ENCODE peak calls at places on chromosomes 11 and 22, in five cellular contexts. T is neuronal stem cell, F is mesendoderm, M is IMR-90, R is mesenchymal stem cell. C is an unnamed sample.

GRCh38 chr11:69301491-69302401 is 7.8 kb downstream of the MYEOV start:
- DNase-seq in F (peak), M (peak), R (peak), T (no peak), C (no peak)

GRCh38 chr11:122202161-122202950 is 86.3 kb upstream of the BLID start:
- DNase-seq in M (peak), R (peak), F (no peak), T (no peak), C (peak)

GRCh38 chr11:60265373-60266214 is 14.9 kb upstream of the MS4A4A start:
- DNase-seq in F (peak), T (peak), R (peak), M (peak), C (no peak)

GRCh38 chr11:77821349-77821851 is 456 bp downstream of the AAMDC start:
- DNase-seq in T (no peak), F (no peak), M (peak), R (peak), C (no peak)

GRCh38 chr11:1289211-1289935 is 20.1 kb downstream of the TOLLIP start:
- DNase-seq in F (no peak), M (no peak), T (no peak), R (no peak), C (no peak)

GRCh38 chr11:27991731-27992130 is 116.2 kb downstream of the KIF18A start:
- DNase-seq in R (peak), T (no peak), F (no peak), M (peak), C (no peak)

GRCh38 chr11:15976433-15977045 is 379.8 kb downstream of the SOX6 start:
- DNase-seq in T (no peak), F (no peak), M (peak), R (peak), C (no peak)

GRCh38 chr11:57978686-57979531 is 44.8 kb upstream of the OR9Q1 start:
- DNase-seq in R (no peak), T (no peak), M (peak), F (no peak), C (no peak)

GRCh38 chr22:40635940-40636379 is 559 bp downstream of the MRTFA start:
- DNase-seq in T (no peak), M (no peak), R (peak), F (no peak), C (peak)

GRCh38 chr11:41660585-41660984 is 201.1 kb upstream of the LRRC4C start:
- DNase-seq in F (peak), R (no peak), M (no peak), T (no peak), C (peak)

GRCh38 chr22:19463491-19464469 is 15.2 kb downstream of the UFD1 start:
- DNase-seq in T (no peak), R (peak), M (peak), F (no peak), C (no peak)

GRCh38 chr11:66546368-66546965 is at the start of gene ACTN3:
- DNase-seq in F (peak), T (peak), R (no peak), M (no peak), C (peak)

GRCh38 chr11:111696556-111696955 is 69.6 kb downstream of the PPP2R1B start:
- DNase-seq in T (no peak), R (peak), M (peak), F (no peak), C (no peak)

GRCh38 chr11:73498343-73498742 is 99.6 kb downstream of the FAM168A start:
- DNase-seq in F (no peak), T (no peak), R (no peak), M (no peak), C (no peak)
- H3K18ac ChIP-seq in F (no peak), T (peak), R (no peak), M (no peak), C (no peak)

DNA sequence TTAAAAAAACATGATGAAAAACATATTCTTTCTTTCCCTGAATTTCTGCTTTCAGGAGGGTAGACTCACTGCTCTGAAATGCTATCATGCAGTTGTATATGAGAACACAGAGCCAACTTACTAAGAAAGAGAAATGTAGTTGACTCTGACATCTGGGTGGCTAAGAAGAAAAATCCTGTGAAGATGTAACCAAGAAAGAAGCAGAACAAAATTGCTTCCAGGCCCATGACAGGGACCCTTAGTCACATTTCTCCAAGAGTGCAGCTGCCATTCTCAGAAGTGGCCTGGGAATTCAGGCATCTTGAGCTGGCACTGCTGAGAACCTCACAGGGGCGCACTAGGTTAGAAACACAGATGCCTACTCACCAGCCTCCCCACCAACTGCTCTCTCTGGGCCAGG is 73.6 kb downstream of the RPL27A start:
- DNase-seq in T (no peak), R (no peak), M (peak), F (no peak), C (no peak)
- H3K18ac ChIP-seq in T (no peak), R (no peak), M (peak), F (no peak), C (no peak)

DNA sequence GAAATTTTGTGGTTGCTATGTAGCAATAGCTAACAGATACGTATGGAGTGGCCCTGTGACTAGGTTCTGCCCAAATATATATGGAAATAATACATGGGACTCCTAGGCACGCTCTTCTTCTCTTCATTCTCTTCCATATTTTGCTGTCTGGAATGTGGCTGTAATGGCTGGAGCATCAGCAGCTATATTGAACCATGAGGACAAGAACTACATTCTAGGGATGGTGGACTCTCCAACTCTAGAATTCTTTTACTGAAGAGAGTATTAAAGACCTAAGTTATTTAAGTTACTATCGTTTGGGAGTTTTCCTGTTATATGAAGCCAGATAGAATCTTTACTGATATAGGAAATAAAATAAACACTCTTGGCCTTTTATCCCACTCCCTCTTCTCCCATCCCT is 7.5 kb upstream of the NELL1 start:
- DNase-seq in F (no peak), R (no peak), T (no peak), M (no peak), C (no peak)
- H3K18ac ChIP-seq in F (no peak), R (no peak), T (no peak), M (no peak), C (no peak)

GRCh38 chr11:86067230-86068137 is 1.4 kb downstream of the PICALM start:
- DNase-seq in T (no peak), F (no peak), M (no peak), R (peak), C (no peak)
- H3K18ac ChIP-seq in T (peak), F (peak), M (peak), R (peak), C (no peak)

C was measured in H9.